ENCODE peak calls at places on chromosomes 4 and X, in seven cellular contexts. L is MM.1S, P is epithelial cell of proximal tubule, H is fibroblast of lung, Z is Caco-2, C is lung, F is retinal pigment epithelial cell. O is an unnamed sample.

GRCh38 chr4:3389879-3390840 is 51.6 kb upstream of the HGFAC start:
- DNase-seq in F (no peak), P (no peak), L (no peak), Z (no peak), H (no peak), C (no peak), O (no peak)

GRCh38 chr4:37533286-37534033 is 152.7 kb downstream of the RELL1 start:
- DNase-seq in L (no peak), F (peak; percentile 87), Z (no peak), C (no peak), P (no peak), H (no peak), O (no peak)

GRCh38 chr4:81255524-81255923 is 40.5 kb upstream of the PRKG2 start:
- DNase-seq in F (peak; percentile 64), L (no peak), H (peak; percentile 77), P (no peak), Z (no peak), C (no peak), O (peak; percentile 82)

GRCh38 chrX:23317799-23318724 is 16.6 kb upstream of the PTCHD1 start:
- DNase-seq in F (no peak), L (peak; percentile 18), H (no peak), P (no peak), C (peak; percentile 34), Z (peak; percentile 34), O (peak; percentile 20)

GRCh38 chrX:108736509-108737479 is at the start of gene IRS4:
- DNase-seq in F (no peak), Z (no peak), H (peak; percentile 8), L (peak; percentile 20), P (no peak), C (no peak), O (no peak)

GRCh38 chr4:61375316-61375715 is 175.2 kb downstream of the ADGRL3 start:
- DNase-seq in L (no peak), Z (no peak), P (no peak), H (peak; percentile 35), C (no peak), F (no peak), O (no peak)

GRCh38 chrX:130296743-130297142 is 28.0 kb upstream of the ZNF280C start:
- DNase-seq in F (peak; percentile 2), L (peak; percentile 27), H (no peak), P (no peak), C (no peak), Z (no peak), O (no peak)

GRCh38 chr4:86910820-86911684 is 18.8 kb upstream of the C4orf36 start:
- DNase-seq in H (peak; percentile 28), C (no peak), L (no peak), Z (no peak), P (no peak), F (no peak), O (no peak)

GRCh38 chr4:165118256-165118909 is 5.7 kb upstream of the TMEM192 start:
- DNase-seq in F (no peak), Z (no peak), L (peak; percentile 76), C (no peak), H (no peak), P (no peak), O (no peak)

GRCh38 chr4:98539741-98540140 is 118.7 kb downstream of the TSPAN5 start:
- DNase-seq in Z (no peak), L (no peak), C (no peak), H (no peak), P (no peak), F (no peak), O (no peak)

GRCh38 chr4:98542011-98542410 is 116.4 kb downstream of the TSPAN5 start:
- DNase-seq in Z (no peak), P (no peak), L (no peak), C (no peak), F (no peak), H (no peak), O (no peak)

GRCh38 chr4:98539299-98539698 is 119.1 kb downstream of the TSPAN5 start:
- DNase-seq in Z (no peak), F (no peak), C (no peak), H (no peak), L (no peak), P (no peak), O (peak; percentile 47)

GRCh38 chr4:98540803-98541202 is 117.6 kb downstream of the TSPAN5 start:
- DNase-seq in F (no peak), Z (no peak), H (no peak), P (no peak), C (no peak), L (no peak), O (no peak)

GRCh38 chr4:98536631-98537030 is 121.8 kb downstream of the TSPAN5 start:
- DNase-seq in L (no peak), Z (no peak), C (no peak), H (no peak), P (no peak), F (no peak), O (no peak)
- TF ChIP-seq CTCF in L (no peak), Z (no peak), C (no peak), H (no peak), P (no peak), F (no peak), O (no peak)

DNA sequence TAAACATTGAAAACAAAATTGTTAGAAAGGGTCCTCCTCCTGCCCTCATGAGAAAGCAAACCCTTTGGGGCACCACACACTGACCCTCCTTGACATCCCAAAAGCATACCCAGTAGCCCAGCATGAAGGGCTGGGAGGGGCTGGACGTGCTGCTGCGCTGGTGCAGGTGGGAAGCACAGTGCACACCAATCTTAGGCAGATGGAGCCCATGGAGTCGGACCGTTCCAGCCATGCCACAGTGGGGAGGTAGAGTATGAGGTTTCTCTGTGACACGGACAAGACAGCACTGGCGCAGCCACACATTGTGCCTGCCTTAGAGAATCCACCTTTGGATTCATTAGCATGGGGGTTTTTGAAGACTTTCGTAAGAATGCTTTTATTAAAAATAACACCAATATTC is 544.2 kb upstream of the FRG1 start:
- DNase-seq in F (no peak), P (no peak), Z (no peak), L (no peak), H (no peak), C (no peak), O (no peak)
- H3K4me3 ChIP-seq in F (no peak overlapping the region), P (no peak overlapping the region), Z (no peak overlapping the region), L (no peak overlapping the region), H (no peak overlapping the region), C (no peak overlapping the region), O (no peak overlapping the region)

GRCh38 chrX:150405576-150405975 is 42.5 kb downstream of the MAMLD1 start:
- DNase-seq in P (no peak), H (no peak), C (no peak), F (no peak), Z (peak; percentile 19), L (no peak), O (no peak)
- TF ChIP-seq CTCF in P (peak; percentile 47), H (no peak), C (no peak), F (peak; percentile 55), Z (no peak), L (no peak), O (no peak)

GRCh38 chr4:147313114-147313513 is 167.8 kb upstream of the EDNRA start:
- DNase-seq in L (no peak), P (no peak), Z (no peak), H (no peak), F (no peak), C (no peak), O (no peak)
- H3K4me3 ChIP-seq in L (no peak overlapping the region), P (no peak overlapping the region), Z (no peak overlapping the region), H (no peak overlapping the region), F (no peak overlapping the region), C (no peak overlapping the region), O (no peak overlapping the region)

DNA sequence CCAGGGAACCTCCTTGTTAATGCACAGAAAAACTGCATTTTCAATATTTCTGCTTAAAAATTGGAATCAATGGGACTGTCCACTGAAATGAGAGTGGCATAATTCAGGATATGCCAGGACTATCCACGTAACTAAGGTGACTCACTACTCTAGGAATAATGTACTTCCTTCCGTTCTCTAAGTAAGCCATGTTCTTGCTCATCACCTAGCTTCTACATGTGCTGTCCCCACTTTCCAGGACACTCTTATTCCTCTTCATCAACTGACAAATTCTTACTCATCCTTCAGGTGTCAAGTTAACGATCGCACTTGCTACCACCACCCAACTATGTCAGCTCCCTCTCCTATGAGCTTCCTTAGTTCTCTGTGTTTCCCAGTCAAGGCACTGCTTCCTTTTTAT is 342.8 kb upstream of the F9 start:
- DNase-seq in Z (no peak), H (no peak), F (no peak), C (no peak), L (no peak), P (no peak), O (no peak)
- TF ChIP-seq CTCF in Z (no peak), H (no peak), F (no peak), C (no peak), L (no peak), P (no peak), O (no peak)

DNA sequence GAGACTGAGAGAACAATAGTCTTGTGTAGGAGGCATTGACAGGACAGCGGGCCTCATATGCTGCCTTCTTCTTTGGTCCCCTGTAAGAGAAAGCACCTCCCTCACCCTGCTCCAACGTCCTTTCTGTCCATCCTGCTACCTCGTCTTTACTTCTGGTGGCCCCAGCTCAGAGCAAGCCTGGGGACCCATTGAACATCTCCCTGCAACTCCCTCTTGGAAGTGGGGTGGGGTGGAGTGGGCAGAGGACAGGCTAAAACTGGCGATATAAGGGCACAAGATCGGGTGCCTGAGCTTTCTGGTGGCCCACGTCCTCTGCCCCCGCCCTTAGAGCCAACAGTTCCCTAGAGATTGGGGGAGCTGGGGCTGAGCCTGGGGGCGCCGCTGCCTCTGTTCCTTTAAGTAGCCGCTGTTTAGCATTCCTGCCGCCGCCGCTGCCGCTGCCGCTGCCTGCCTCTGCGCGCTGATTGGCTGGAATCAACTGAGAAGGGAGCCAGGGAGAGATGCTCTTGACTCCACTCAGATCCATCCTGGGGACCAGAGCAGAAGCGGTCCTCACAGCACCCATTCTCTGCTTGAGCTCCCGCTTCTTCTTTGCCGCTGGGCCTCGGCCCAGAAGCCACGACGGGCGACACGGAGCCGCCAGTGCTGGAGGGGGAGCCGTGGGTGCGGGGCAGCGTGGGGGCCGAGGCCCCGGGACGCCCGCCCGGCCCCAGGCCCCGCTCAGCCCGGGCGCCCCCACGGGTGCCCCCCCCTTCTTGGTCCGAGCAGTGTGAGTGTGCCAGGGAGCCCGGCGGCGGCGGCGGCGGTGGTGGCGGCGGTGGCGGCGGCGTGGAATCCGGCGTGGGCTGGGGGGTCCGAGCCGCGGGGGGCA is at the start of gene DLG3:
- DNase-seq in L (no peak), H (peak; percentile 41), Z (peak; percentile 46), F (no peak), P (no peak), C (no peak), O (peak; percentile 28)
- H3K4me3 ChIP-seq in L (peak within 1 kb of the TSS; percentile 44), H (no peak within 1 kb of the TSS), Z (no peak within 1 kb of the TSS), F (no peak within 1 kb of the TSS), P (no peak within 1 kb of the TSS), C (no peak within 1 kb of the TSS), O (no peak within 1 kb of the TSS)

GRCh38 chr4:184960505-184960971 is 57.8 kb upstream of the HELT start:
- DNase-seq in F (no peak), L (no peak), H (no peak), P (no peak), Z (no peak), C (no peak), O (no peak)
- TF ChIP-seq CTCF in F (no peak), L (no peak), H (no peak), P (no peak), Z (no peak), C (no peak), O (no peak)

GRCh38 chrX:10235851-10236250 is 79.1 kb downstream of the CLCN4 start:
- DNase-seq in P (no peak), H (peak; percentile 91), F (peak; percentile 41), C (no peak), L (no peak), Z (no peak), O (peak; percentile 79)
- H3K4me3 ChIP-seq in P (no peak overlapping the region), H (no peak overlapping the region), F (no peak overlapping the region), C (no peak overlapping the region), L (no peak overlapping the region), Z (no peak overlapping the region), O (no peak overlapping the region)

O was measured in AG10803.